ENCODE peak calls at places on chromosomes 4 and X, in seven cellular contexts. One of them, this sample, is unnamed.

GRCh38 chr4:76886848-76887441 is 11.0 kb downstream of the SOWAHB start:
- DNase-seq in stomach: no peak
- DNase-seq in effector memory CD8-positive, alpha-beta T cell: no peak
- DNase-seq in hypothalamus: no peak
- DNase-seq in GM10248: no peak
- DNase-seq in left ventricle myocardium inferior: no peak
- DNase-seq in globus pallidus: no peak
- DNase-seq in this sample: no peak

GRCh38 chr4:106618920-106619319 is 250.3 kb upstream of the GIMD1 start:
- DNase-seq in stomach: no peak
- DNase-seq in effector memory CD8-positive, alpha-beta T cell: no peak
- DNase-seq in hypothalamus: no peak
- DNase-seq in GM10248: no peak
- DNase-seq in left ventricle myocardium inferior: no peak
- DNase-seq in globus pallidus: no peak
- DNase-seq in this sample: no peak

GRCh38 chr4:22667332-22667731 is 25.4 kb upstream of the GBA3 start:
- DNase-seq in stomach: no peak
- DNase-seq in effector memory CD8-positive, alpha-beta T cell: no peak
- DNase-seq in hypothalamus: no peak
- DNase-seq in GM10248: no peak
- DNase-seq in left ventricle myocardium inferior: no peak
- DNase-seq in globus pallidus: no peak
- DNase-seq in this sample: no peak

GRCh38 chrX:24110049-24110448 is 39.5 kb upstream of the ZFX start:
- DNase-seq in stomach: no peak
- DNase-seq in effector memory CD8-positive, alpha-beta T cell: no peak
- DNase-seq in hypothalamus: no peak
- DNase-seq in GM10248: no peak
- DNase-seq in left ventricle myocardium inferior: no peak
- DNase-seq in globus pallidus: no peak
- DNase-seq in this sample: no peak

GRCh38 chr4:81031389-81032173 is 1.1 kb downstream of the BMP3 start:
- DNase-seq in stomach: no peak
- DNase-seq in effector memory CD8-positive, alpha-beta T cell: no peak
- DNase-seq in hypothalamus: no peak
- DNase-seq in GM10248: no peak
- DNase-seq in left ventricle myocardium inferior: no peak
- DNase-seq in globus pallidus: no peak
- DNase-seq in this sample: no peak

GRCh38 chr4:138775890-138776289 is 239.7 kb upstream of the NOCT start:
- DNase-seq in stomach: no peak
- DNase-seq in effector memory CD8-positive, alpha-beta T cell: no peak
- DNase-seq in hypothalamus: no peak
- DNase-seq in GM10248: peak; percentile 18
- DNase-seq in left ventricle myocardium inferior: no peak
- DNase-seq in globus pallidus: peak; percentile 48
- DNase-seq in this sample: no peak

GRCh38 chr4:74414149-74414809 is 30.7 kb upstream of the AREG start:
- DNase-seq in stomach: no peak
- DNase-seq in effector memory CD8-positive, alpha-beta T cell: no peak
- DNase-seq in hypothalamus: no peak
- DNase-seq in GM10248: no peak
- DNase-seq in left ventricle myocardium inferior: no peak
- DNase-seq in globus pallidus: no peak
- DNase-seq in this sample: no peak

GRCh38 chrX:80423744-80424143 is 3.5 kb downstream of the TENT5D start:
- DNase-seq in stomach: no peak
- DNase-seq in effector memory CD8-positive, alpha-beta T cell: no peak
- DNase-seq in hypothalamus: no peak
- DNase-seq in GM10248: no peak
- DNase-seq in left ventricle myocardium inferior: no peak
- DNase-seq in globus pallidus: no peak
- DNase-seq in this sample: no peak

GRCh38 chr4:48944252-48944651 is 37.7 kb upstream of the OCIAD2 start:
- DNase-seq in stomach: peak; percentile 59
- DNase-seq in effector memory CD8-positive, alpha-beta T cell: no peak
- DNase-seq in hypothalamus: no peak
- DNase-seq in GM10248: no peak
- DNase-seq in left ventricle myocardium inferior: no peak
- DNase-seq in globus pallidus: no peak
- DNase-seq in this sample: no peak

GRCh38 chr4:151321586-151321985 is 3.8 kb downstream of the SH3D19 start:
- DNase-seq in stomach: no peak
- DNase-seq in effector memory CD8-positive, alpha-beta T cell: no peak
- DNase-seq in hypothalamus: no peak
- DNase-seq in GM10248: no peak
- DNase-seq in left ventricle myocardium inferior: no peak
- DNase-seq in globus pallidus: no peak
- DNase-seq in this sample: no peak

GRCh38 chr4:86218721-86219481 is 141.0 kb downstream of the MAPK10 start:
- DNase-seq in stomach: no peak
- DNase-seq in effector memory CD8-positive, alpha-beta T cell: no peak
- DNase-seq in hypothalamus: no peak
- DNase-seq in GM10248: no peak
- DNase-seq in left ventricle myocardium inferior: no peak
- DNase-seq in globus pallidus: no peak
- DNase-seq in this sample: no peak

GRCh38 chr4:174172274-174172673 is 111.2 kb downstream of the FBXO8 start:
- DNase-seq in stomach: no peak
- DNase-seq in effector memory CD8-positive, alpha-beta T cell: no peak
- DNase-seq in hypothalamus: no peak
- DNase-seq in GM10248: no peak
- DNase-seq in left ventricle myocardium inferior: no peak
- DNase-seq in globus pallidus: no peak
- DNase-seq in this sample: no peak

GRCh38 chrX:66110112-66110511 is 53.9 kb upstream of the HEPH start:
- DNase-seq in stomach: no peak
- DNase-seq in effector memory CD8-positive, alpha-beta T cell: peak; percentile 1
- DNase-seq in hypothalamus: no peak
- DNase-seq in GM10248: peak; percentile 10
- DNase-seq in left ventricle myocardium inferior: no peak
- DNase-seq in globus pallidus: peak; percentile 4
- DNase-seq in this sample: no peak

GRCh38 chr4:6727081-6727942 is 11.3 kb downstream of the BLOC1S4 start:
- DNase-seq in stomach: no peak
- DNase-seq in effector memory CD8-positive, alpha-beta T cell: no peak
- DNase-seq in hypothalamus: peak; percentile 77
- DNase-seq in GM10248: no peak
- DNase-seq in left ventricle myocardium inferior: no peak
- DNase-seq in globus pallidus: peak; percentile 94
- DNase-seq in this sample: no peak

GRCh38 chr4:60648774-60649173 is 551.4 kb upstream of the ADGRL3 start:
- DNase-seq in stomach: no peak
- DNase-seq in effector memory CD8-positive, alpha-beta T cell: no peak
- DNase-seq in hypothalamus: no peak
- DNase-seq in GM10248: no peak
- DNase-seq in left ventricle myocardium inferior: no peak
- DNase-seq in globus pallidus: no peak
- DNase-seq in this sample: no peak

GRCh38 chr4:8264106-8264505 is 5.4 kb upstream of the HTRA3 start:
- DNase-seq in stomach: no peak
- DNase-seq in effector memory CD8-positive, alpha-beta T cell: no peak
- DNase-seq in hypothalamus: no peak
- DNase-seq in GM10248: no peak
- DNase-seq in left ventricle myocardium inferior: no peak
- DNase-seq in globus pallidus: no peak
- DNase-seq in this sample: no peak

GRCh38 chr4:107736924-107737448 is 17.0 kb upstream of the PAPSS1 start:
- DNase-seq in stomach: no peak
- DNase-seq in effector memory CD8-positive, alpha-beta T cell: peak; percentile 48
- DNase-seq in hypothalamus: no peak
- DNase-seq in GM10248: peak; percentile 48
- DNase-seq in left ventricle myocardium inferior: no peak
- DNase-seq in globus pallidus: peak; percentile 54
- DNase-seq in this sample: peak; percentile 40

GRCh38 chr4:158833602-158834001 is 64.8 kb downstream of the FNIP2 start:
- DNase-seq in stomach: no peak
- DNase-seq in effector memory CD8-positive, alpha-beta T cell: no peak
- DNase-seq in hypothalamus: no peak
- DNase-seq in GM10248: no peak
- DNase-seq in left ventricle myocardium inferior: no peak
- DNase-seq in globus pallidus: no peak
- DNase-seq in this sample: no peak

GRCh38 chr4:40608628-40609027 is 21.0 kb downstream of the RBM47 start:
- DNase-seq in stomach: no peak
- DNase-seq in effector memory CD8-positive, alpha-beta T cell: no peak
- DNase-seq in hypothalamus: no peak
- DNase-seq in GM10248: no peak
- DNase-seq in left ventricle myocardium inferior: no peak
- DNase-seq in globus pallidus: no peak
- DNase-seq in this sample: no peak

GRCh38 chr4:68872442-68873217 is 56.8 kb downstream of the UGT2B10 start:
- DNase-seq in stomach: no peak
- DNase-seq in effector memory CD8-positive, alpha-beta T cell: no peak
- DNase-seq in hypothalamus: no peak
- DNase-seq in GM10248: no peak
- DNase-seq in left ventricle myocardium inferior: no peak
- DNase-seq in globus pallidus: no peak
- DNase-seq in this sample: no peak

GRCh38 chr4:115927382-115927781 is 814.0 kb upstream of the NDST4 start:
- DNase-seq in stomach: no peak
- DNase-seq in effector memory CD8-positive, alpha-beta T cell: no peak
- DNase-seq in hypothalamus: no peak
- DNase-seq in GM10248: no peak
- DNase-seq in left ventricle myocardium inferior: no peak
- DNase-seq in globus pallidus: no peak
- DNase-seq in this sample: no peak

GRCh38 chr4:2462218-2462991 is 6.5 kb upstream of the RNF4 start:
- DNase-seq in stomach: peak; percentile 70
- DNase-seq in effector memory CD8-positive, alpha-beta T cell: peak; percentile 52
- DNase-seq in hypothalamus: peak; percentile 60
- DNase-seq in GM10248: peak; percentile 84
- DNase-seq in left ventricle myocardium inferior: peak; percentile 74
- DNase-seq in globus pallidus: peak; percentile 71
- DNase-seq in this sample: peak; percentile 66

GRCh38 chrX:119783026-119783425 is 8.4 kb downstream of the RPL39 start:
- DNase-seq in stomach: no peak
- DNase-seq in effector memory CD8-positive, alpha-beta T cell: no peak
- DNase-seq in hypothalamus: no peak
- DNase-seq in GM10248: no peak
- DNase-seq in left ventricle myocardium inferior: no peak
- DNase-seq in globus pallidus: no peak
- DNase-seq in this sample: no peak

GRCh38 chr4:48546336-48546735 is 56.3 kb downstream of the ZAR1 start:
- DNase-seq in stomach: no peak
- DNase-seq in effector memory CD8-positive, alpha-beta T cell: no peak
- DNase-seq in hypothalamus: no peak
- DNase-seq in GM10248: no peak
- DNase-seq in left ventricle myocardium inferior: no peak
- DNase-seq in globus pallidus: peak; percentile 5
- DNase-seq in this sample: peak; percentile 20

GRCh38 chr4:182449960-182450359 is 206.8 kb downstream of the TENM3 start:
- DNase-seq in stomach: no peak
- DNase-seq in effector memory CD8-positive, alpha-beta T cell: no peak
- DNase-seq in hypothalamus: no peak
- DNase-seq in GM10248: no peak
- DNase-seq in left ventricle myocardium inferior: no peak
- DNase-seq in globus pallidus: no peak
- DNase-seq in this sample: no peak

GRCh38 chr4:159160242-159160641 is 57.4 kb downstream of the RAPGEF2 start:
- DNase-seq in stomach: no peak
- DNase-seq in effector memory CD8-positive, alpha-beta T cell: no peak
- DNase-seq in hypothalamus: no peak
- DNase-seq in GM10248: no peak
- DNase-seq in left ventricle myocardium inferior: no peak
- DNase-seq in globus pallidus: no peak
- DNase-seq in this sample: no peak

GRCh38 chr4:122854860-122855259 is 28.2 kb downstream of the FGF2 start:
- DNase-seq in stomach: no peak
- DNase-seq in effector memory CD8-positive, alpha-beta T cell: no peak
- DNase-seq in hypothalamus: peak; percentile 51
- DNase-seq in GM10248: no peak
- DNase-seq in left ventricle myocardium inferior: no peak
- DNase-seq in globus pallidus: peak; percentile 89
- DNase-seq in this sample: no peak

This sample was measured in body of pancreas.